ENCODE peak calls at places on chromosome 2, in six cellular contexts. Q is HTR-8/SVneo; W is activated CD4-positive, alpha-beta T cell treated with anti-CD3 and anti-CD28 coated beads for 24 hours; E is WERI-Rb-1; M is stimulated activated CD4-positive, alpha-beta T cell treated with anti-CD3 and anti-CD28 coated beads, Interleukin-1b, Interleukin-23, amount 100 ng/mL, for 24 hours; Y is SHP77. S is an unnamed sample.

GRCh38 chr2:137886432-137886831 is 77.8 kb upstream of the HNMT start:
- DNase-seq in E (peak), W (no peak), Y (peak), M (no peak), Q (no peak), S (peak)

GRCh38 chr2:175180701-175181103 is 808 bp downstream of the ATP5MC3 start:
- DNase-seq in Q (no peak), W (peak), M (peak), Y (no peak), E (peak), S (peak)

GRCh38 chr2:128282246-128282975 is 36.3 kb downstream of the HS6ST1 start:
- DNase-seq in Q (no peak), W (no peak), E (peak), M (no peak), Y (no peak), S (no peak)

GRCh38 chr2:86301711-86302202 is 35.7 kb downstream of the REEP1 start:
- DNase-seq in W (no peak), M (no peak), E (peak), Q (no peak), Y (no peak), S (peak)

GRCh38 chr2:117930775-117931174 is 83.1 kb downstream of the CCDC93 start:
- DNase-seq in E (no peak), Q (no peak), W (no peak), Y (no peak), M (no peak), S (no peak)

GRCh38 chr2:232843860-232844259 is 26.2 kb upstream of the SNORC start:
- DNase-seq in Q (no peak), Y (no peak), W (no peak), M (no peak), E (no peak), S (no peak)

GRCh38 chr2:71277536-71278103 is 50.7 kb upstream of the PAIP2B start:
- DNase-seq in E (peak), M (no peak), Y (peak), W (peak), Q (peak), S (peak)

GRCh38 chr2:152409691-152410597 is 75.0 kb downstream of the FMNL2 start:
- DNase-seq in M (no peak), Q (no peak), W (no peak), E (no peak), Y (peak), S (no peak)

GRCh38 chr2:43927442-43927841 is 68.3 kb downstream of the LRPPRC start:
- DNase-seq in E (no peak), M (no peak), Y (no peak), W (no peak), Q (no peak), S (no peak)

GRCh38 chr2:54208364-54209240 is 47.4 kb downstream of the TSPYL6 start:
- DNase-seq in W (no peak), M (no peak), Y (no peak), Q (no peak), E (no peak), S (no peak)

GRCh38 chr2:2184549-2185249 is 146.4 kb downstream of the MYT1L start:
- DNase-seq in Q (no peak), M (no peak), E (no peak), Y (peak), W (no peak), S (no peak)

GRCh38 chr2:43034242-43034619 is 192.2 kb downstream of the ZFP36L2 start:
- DNase-seq in E (no peak), W (no peak), Q (no peak), Y (no peak), M (no peak), S (no peak)

GRCh38 chr2:111068435-111069058 is 52.2 kb upstream of the BCL2L11 start:
- DNase-seq in Y (no peak), M (no peak), W (no peak), Q (no peak), E (no peak), S (peak)

GRCh38 chr2:202574541-202574940 is 60.2 kb upstream of the FAM117B start:
- DNase-seq in W (no peak), Q (no peak), E (no peak), M (no peak), Y (no peak), S (no peak)

GRCh38 chr2:235389626-235390025 is 104.2 kb upstream of the AGAP1 start:
- DNase-seq in W (no peak), Q (no peak), M (no peak), E (no peak), Y (no peak), S (no peak)

GRCh38 chr2:10909050-10909995 is 2.4 kb upstream of the KCNF1 start:
- DNase-seq in Q (peak), M (no peak), E (peak), W (peak), Y (peak), S (peak)

GRCh38 chr2:205451901-205452300 is 230.4 kb upstream of the NRP2 start:
- DNase-seq in Q (no peak), M (no peak), E (no peak), Y (no peak), W (no peak), S (no peak)

GRCh38 chr2:70362661-70363060 is 60.8 kb upstream of the FAM136A start:
- DNase-seq in Y (no peak), E (no peak), M (no peak), Q (no peak), W (no peak), S (no peak)

GRCh38 chr2:100260712-100261620 is 61.3 kb downstream of the LONRF2 start:
- DNase-seq in Y (peak), E (peak), Q (peak), W (no peak), M (no peak), S (peak)

GRCh38 chr2:183032200-183032794 is 6.0 kb downstream of the NCKAP1 start:
- DNase-seq in Y (no peak), W (no peak), Q (no peak), E (no peak), M (no peak), S (no peak)

GRCh38 chr2:24721470-24721869 is 71.7 kb downstream of the PTRHD1 start:
- DNase-seq in E (peak), Q (peak), W (no peak), Y (peak), M (no peak), S (peak)

GRCh38 chr2:233053928-233054774 is 6.0 kb upstream of the INPP5D start:
- DNase-seq in M (peak), Y (peak), W (peak), E (peak), Q (peak), S (peak)

GRCh38 chr2:224165901-224166319 is 126.8 kb upstream of the SERPINE2 start:
- DNase-seq in M (no peak), Y (no peak), E (no peak), Q (no peak), W (no peak), S (no peak)

GRCh38 chr2:188833799-188834198 is 140.4 kb upstream of the COL3A1 start:
- DNase-seq in Y (no peak), Q (no peak), W (no peak), E (no peak), M (no peak), S (no peak)

GRCh38 chr2:220219371-220219770 is 591.9 kb downstream of the SLC4A3 start:
- DNase-seq in W (no peak), Q (no peak), E (no peak), M (no peak), Y (no peak), S (peak)

GRCh38 chr2:226835420-226835795 is 446 bp upstream of the RHBDD1 start:
- DNase-seq in W (no peak), E (peak), Y (no peak), Q (no peak), M (no peak), S (peak)

GRCh38 chr2:213320604-213321003 is 36.3 kb downstream of the SPAG16 start:
- DNase-seq in Q (no peak), Y (no peak), M (no peak), E (no peak), W (no peak), S (no peak)

GRCh38 chr2:132774189-132774588 is 104.2 kb upstream of the LYPD1 start:
- DNase-seq in Y (no peak), E (no peak), Q (no peak), M (no peak), W (no peak), S (no peak)

GRCh38 chr2:41779873-41780272 is 267.9 kb upstream of the PKDCC start:
- DNase-seq in E (no peak), M (no peak), Q (no peak), Y (no peak), W (no peak), S (no peak)

GRCh38 chr2:118855451-118856279 is 8.2 kb upstream of the EN1 start:
- DNase-seq in Y (peak), M (peak), W (peak), E (peak), Q (peak), S (peak)